ENCODE peak calls at places on chromosomes 6 and 20, in ten cellular contexts. D is HL-60, H is GM12878, A is foreskin fibroblast, R is astrocyte of the spinal cord, J is amniotic stem cell, W is NCI-H774, X is T-helper 1 cell, V is HCT116, L is PC-3. O is an unnamed sample.

GRCh38 chr20:36856691-36857635 is 19.0 kb upstream of the TLDC2 start:
- DNase-seq in A (peak; percentile 68), L (peak; percentile 32), J (no peak), V (no peak), H (no peak), W (no peak), R (no peak), X (peak; percentile 61), D (no peak), O (peak; percentile 65)

GRCh38 chr6:50658561-50658960 is 54.8 kb upstream of the TFAP2D start:
- DNase-seq in J (no peak), W (no peak), H (no peak), A (no peak), V (no peak), L (peak; percentile 13), R (no peak), D (no peak), X (no peak), O (no peak)

GRCh38 chr20:32285082-32285620 is 7.7 kb downstream of the KIF3B start:
- DNase-seq in H (peak; percentile 40), W (no peak), V (no peak), R (no peak), L (no peak), J (no peak), X (peak; percentile 28), A (no peak), D (no peak), O (no peak)

GRCh38 chr20:63737940-63738686 is 1.5 kb upstream of the SLC2A4RG start:
- DNase-seq in W (no peak), R (no peak), V (no peak), D (no peak), L (no peak), J (no peak), H (no peak), A (no peak), X (peak; percentile 52), O (no peak)

GRCh38 chr6:112745765-112746164 is 398.6 kb downstream of the RFPL4B start:
- DNase-seq in R (no peak), L (no peak), D (no peak), V (no peak), W (no peak), H (no peak), J (no peak), A (no peak), X (no peak), O (no peak)

GRCh38 chr6:137927777-137928218 is 60.7 kb downstream of the TNFAIP3 start:
- DNase-seq in D (peak; percentile 50), J (no peak), R (peak; percentile 29), H (peak; percentile 99), X (peak; percentile 89), A (no peak), V (no peak), L (no peak), W (no peak), O (peak; percentile 17)

GRCh38 chr6:166670894-166671293 is 43.8 kb upstream of the RPS6KA2 start:
- DNase-seq in L (no peak), R (no peak), J (no peak), H (no peak), A (no peak), V (no peak), W (no peak), X (no peak), D (no peak), O (no peak)

GRCh38 chr6:101439790-101440189 is 46.3 kb downstream of the GRIK2 start:
- DNase-seq in J (no peak), X (no peak), A (peak; percentile 8), L (no peak), H (no peak), D (no peak), R (peak; percentile 9), V (no peak), W (no peak), O (no peak)

GRCh38 chr20:1368448-1369199 is 24.2 kb downstream of the FKBP1A start:
- DNase-seq in L (peak; percentile 55), D (no peak), J (no peak), H (no peak), W (no peak), V (no peak), X (no peak), R (peak; percentile 51), A (peak; percentile 58), O (peak; percentile 65)

GRCh38 chr20:17878069-17878911 is 90.3 kb downstream of the SNX5 start:
- DNase-seq in H (no peak), X (no peak), L (no peak), R (no peak), V (no peak), D (no peak), A (no peak), J (no peak), W (no peak), O (no peak)

O was measured in ELR.